ENCODE peak calls at places on chromosomes 13 and 19, in five cellular contexts. G is colonic mucosa; V is GM19239; J is stimulated activated CD4-positive, alpha-beta T cell treated with anti-CD3 and anti-CD28 coated beads, Interleukin-4, amount 100 ng/mL, for 4 hours; X is H54. O is an unnamed sample.

GRCh38 chr19:10680545-10681135 is 20.6 kb upstream of the QTRT1 start:
- DNase-seq in J (no peak), G (no peak), V (no peak), X (no peak), O (no peak)

GRCh38 chr19:3374369-3375112 is 8.2 kb downstream of the NFIC start:
- DNase-seq in V (no peak), X (no peak), G (no peak), J (no peak), O (no peak)

GRCh38 chr19:50349277-50350057 is 16.0 kb downstream of the NAPSA start:
- DNase-seq in G (no peak), V (no peak), J (no peak), X (no peak), O (no peak)

GRCh38 chr19:4089400-4089908 is 22.8 kb upstream of the ZBTB7A start:
- DNase-seq in V (peak), J (peak), G (peak), X (no peak), O (peak)

GRCh38 chr13:113406321-113407102 is 42.6 kb upstream of the GRTP1 start:
- DNase-seq in X (no peak), V (no peak), G (no peak), J (no peak), O (no peak)

GRCh38 chr13:86569974-86570373 is 770.8 kb upstream of the SLITRK6 start:
- DNase-seq in V (no peak), G (no peak), X (no peak), J (no peak), O (no peak)

GRCh38 chr19:5090780-5091575 is 122.1 kb downstream of the KDM4B start:
- DNase-seq in J (no peak), G (no peak), V (no peak), X (no peak), O (no peak)

GRCh38 chr19:33676999-33677665 is 55.4 kb downstream of the CHST8 start:
- DNase-seq in G (no peak), J (no peak), V (no peak), X (no peak), O (no peak)

GRCh38 chr19:2167896-2168618 is 4.3 kb downstream of the DOT1L start:
- DNase-seq in G (peak), V (no peak), J (no peak), X (no peak), O (no peak)

GRCh38 chr19:36627057-36627456 is 21.9 kb downstream of the ZNF382 start:
- DNase-seq in G (no peak), V (no peak), J (no peak), X (no peak), O (no peak)

GRCh38 chr19:6772028-6772865 is at the start of gene VAV1:
- DNase-seq in X (no peak), J (peak), V (peak), G (peak), O (peak)

GRCh38 chr13:20561731-20562130 is 5.2 kb upstream of the IFT88 start:
- DNase-seq in V (no peak), J (no peak), G (no peak), X (no peak), O (no peak)

GRCh38 chr19:14472202-14472961 is 2.8 kb downstream of the PTGER1 start:
- DNase-seq in G (peak), X (no peak), V (peak), J (peak), O (peak)

GRCh38 chr13:111006508-111007031 is 91.7 kb upstream of the ANKRD10 start:
- DNase-seq in J (no peak), V (no peak), G (peak), X (no peak), O (no peak)

GRCh38 chr13:30752201-30752797 is 17.0 kb downstream of the ALOX5AP start:
- DNase-seq in J (no peak), X (no peak), G (no peak), V (no peak), O (no peak)

GRCh38 chr19:38932425-38933179 is 1.9 kb downstream of the MRPS12 start:
- DNase-seq in G (no peak), J (peak), X (no peak), V (no peak), O (no peak)

GRCh38 chr13:21259571-21260455 is 83.4 kb downstream of the MRPL57 start:
- DNase-seq in V (no peak), X (no peak), G (no peak), J (no peak), O (no peak)

GRCh38 chr13:75831389-75831788 is 195.3 kb downstream of the LMO7 start:
- DNase-seq in V (no peak), J (no peak), X (no peak), G (no peak), O (no peak)

GRCh38 chr19:41225238-41226052 is 6.4 kb downstream of the AXL start:
- DNase-seq in J (peak), G (peak), X (peak), V (no peak), O (no peak)

GRCh38 chr19:30406220-30406944 is 34.2 kb downstream of the ZNF536 start:
- DNase-seq in J (no peak), X (no peak), G (no peak), V (no peak), O (no peak)

GRCh38 chr19:42143341-42144234 is 11.3 kb upstream of the POU2F2 start:
- DNase-seq in J (no peak), V (no peak), G (no peak), X (no peak), O (no peak)

GRCh38 chr19:48624791-48625723 is 5.8 kb downstream of the SPHK2 start:
- DNase-seq in G (peak), V (no peak), X (no peak), J (no peak), O (no peak)

GRCh38 chr19:44553478-44554171 is 24.1 kb upstream of the CEACAM20 start:
- DNase-seq in J (no peak), V (no peak), G (no peak), X (no peak), O (no peak)

GRCh38 chr13:32642316-32642715 is 56.1 kb downstream of the PDS5B start:
- DNase-seq in J (no peak), G (no peak), V (no peak), X (no peak), O (no peak)

GRCh38 chr19:13849991-13850909 is 26.7 kb upstream of the NANOS3 start:
- DNase-seq in V (no peak), X (peak), J (peak), G (peak), O (no peak)

GRCh38 chr13:76210262-76210661 is 574.1 kb downstream of the LMO7 start:
- DNase-seq in G (no peak), J (no peak), V (no peak), X (no peak), O (no peak)

GRCh38 chr13:92297971-92298942 is 899.8 kb downstream of the GPC5 start:
- DNase-seq in J (no peak), G (no peak), X (no peak), V (no peak), O (no peak)

GRCh38 chr19:5503598-5503997 is 48.4 kb downstream of the ZNRF4 start:
- DNase-seq in V (no peak), J (no peak), G (no peak), X (no peak), O (no peak)